ENCODE peak calls at places on chromosomes 16 and 17, in ten cellular contexts. C is AG20443; O is iris pigment epithelial cell; E is H7; H is naive thymus-derived CD8-positive, alpha-beta T cell; U is stimulated activated CD4-positive, alpha-beta T cell treated with anti-CD3 and anti-CD28 coated beads, Interleukin-1b, Interleukin-23, amount 100 ng/mL, for 1 hour; L is substantia nigra; Q is EH; T is AG09319; S is T1000. V is an unnamed sample.

GRCh38 chr16:1990336-1991134 is 765 bp downstream of the SYNGR3 start:
- DNase-seq in O (no peak), C (no peak), H (no peak), Q (no peak), U (no peak), S (no peak), L (no peak), T (no peak), E (peak), V (no peak)

GRCh38 chr17:62643496-62643895 is 16.0 kb downstream of the MRC2 start:
- DNase-seq in Q (peak), O (peak), H (no peak), C (no peak), L (no peak), T (no peak), S (no peak), E (no peak), U (no peak), V (no peak)

GRCh38 chr17:9615486-9615885 is 29.8 kb upstream of the USP43 start:
- DNase-seq in H (no peak), E (no peak), O (no peak), S (no peak), U (no peak), C (no peak), L (no peak), Q (no peak), T (no peak), V (no peak)

GRCh38 chr17:45752246-45752645 is 31.9 kb upstream of the CRHR1 start:
- DNase-seq in C (no peak), H (no peak), Q (no peak), U (no peak), L (no peak), S (no peak), E (no peak), O (no peak), T (no peak), V (no peak)

GRCh38 chr17:77863814-77864161 is 94.7 kb upstream of the TNRC6C start:
- DNase-seq in C (peak), O (no peak), S (no peak), H (no peak), L (no peak), E (no peak), Q (peak), U (no peak), T (no peak), V (no peak)

GRCh38 chr17:78806451-78806850 is 24.4 kb upstream of the CYTH1 start:
- DNase-seq in H (no peak), S (no peak), T (no peak), C (no peak), U (no peak), Q (no peak), O (no peak), L (no peak), E (peak), V (no peak)

GRCh38 chr16:28261916-28262315 is 30.4 kb upstream of the SBK1 start:
- DNase-seq in O (no peak), S (no peak), Q (no peak), C (no peak), U (no peak), L (no peak), H (no peak), T (no peak), E (no peak), V (no peak)

GRCh38 chr16:67667434-67667816 is 811 bp downstream of the C16orf86 start:
- DNase-seq in E (peak), S (no peak), H (no peak), U (no peak), T (no peak), L (no peak), Q (no peak), O (no peak), C (no peak), V (no peak)

GRCh38 chr16:81524382-81524781 is 79.8 kb downstream of the CMIP start:
- DNase-seq in S (no peak), U (no peak), O (no peak), L (no peak), E (no peak), Q (no peak), C (no peak), T (no peak), H (peak), V (no peak)

GRCh38 chr16:85746431-85747227 is 4.3 kb downstream of the C16orf74 start:
- DNase-seq in U (no peak), T (no peak), S (peak), H (no peak), E (peak), C (peak), O (peak), L (no peak), Q (peak), V (no peak)

GRCh38 chr17:48614904-48615211 is 234 bp downstream of the HOXB8 start:
- DNase-seq in H (no peak), S (no peak), C (no peak), Q (no peak), T (no peak), L (no peak), U (no peak), O (no peak), E (no peak), V (no peak)

GRCh38 chr17:71809537-71809936 is 311.3 kb upstream of the SOX9 start:
- DNase-seq in U (no peak), H (no peak), S (no peak), Q (no peak), C (no peak), L (no peak), T (no peak), O (peak), E (no peak), V (no peak)

GRCh38 chr16:2964416-2965223 is 545 bp downstream of the KREMEN2 start:
- DNase-seq in O (no peak), S (peak), Q (peak), U (no peak), L (no peak), T (no peak), C (peak), E (peak), H (peak), V (peak)

GRCh38 chr16:57392694-57393093 is 11.9 kb upstream of the CCL17 start:
- DNase-seq in L (no peak), T (no peak), S (no peak), E (no peak), H (no peak), C (no peak), O (no peak), U (no peak), Q (no peak), V (no peak)

GRCh38 chr17:66115246-66115645 is 76.7 kb downstream of the CEP112 start:
- DNase-seq in T (no peak), H (no peak), O (peak), C (no peak), L (no peak), S (no peak), U (no peak), Q (peak), E (no peak), V (no peak)

GRCh38 chr17:58352843-58353719 is 1.1 kb upstream of the SUPT4H1 start:
- DNase-seq in E (peak), C (peak), U (no peak), T (no peak), O (peak), H (peak), S (no peak), L (no peak), Q (peak), V (no peak)

GRCh38 chr17:7515912-7516610 is 31.9 kb downstream of the POLR2A start:
- DNase-seq in H (no peak), T (no peak), O (no peak), Q (no peak), U (no peak), E (no peak), L (no peak), C (no peak), S (no peak), V (no peak)

GRCh38 chr16:68049448-68049847 is 26.4 kb downstream of the DUS2 start:
- DNase-seq in T (no peak), U (no peak), Q (no peak), C (no peak), H (no peak), E (no peak), O (no peak), S (no peak), L (no peak), V (no peak)

GRCh38 chr17:27915715-27916114 is 22.6 kb upstream of the LYRM9 start:
- DNase-seq in U (no peak), S (no peak), O (no peak), T (no peak), L (no peak), C (no peak), E (peak), H (no peak), Q (no peak), V (no peak)

GRCh38 chr17:40499551-40500189 is 1.8 kb downstream of the TNS4 start:
- DNase-seq in C (peak), O (peak), L (peak), S (no peak), E (peak), T (no peak), Q (peak), U (no peak), H (no peak), V (no peak)

GRCh38 chr17:67712375-67712774 is 5.4 kb upstream of the NOL11 start:
- DNase-seq in U (no peak), L (no peak), T (no peak), O (no peak), H (no peak), S (no peak), Q (no peak), C (no peak), E (no peak), V (no peak)

GRCh38 chr17:65324977-65325376 is 187.8 kb downstream of the RGS9 start:
- DNase-seq in E (no peak), H (no peak), T (peak), Q (no peak), C (peak), S (no peak), L (no peak), O (no peak), U (no peak), V (no peak)

GRCh38 chr17:34865696-34866095 is 95.6 kb downstream of the CCT6B start:
- DNase-seq in C (no peak), S (no peak), L (no peak), H (no peak), E (no peak), O (no peak), T (no peak), U (no peak), Q (no peak), V (no peak)

GRCh38 chr17:19769946-19770652 is 22.0 kb upstream of the ALDH3A1 start:
- DNase-seq in Q (peak), O (peak), S (no peak), H (no peak), T (peak), L (no peak), U (no peak), E (peak), C (peak), V (no peak)

GRCh38 chr17:58088624-58089023 is 5.4 kb downstream of the DYNLL2 start:
- DNase-seq in H (no peak), T (no peak), S (no peak), C (peak), E (no peak), L (no peak), U (no peak), O (no peak), Q (no peak), V (no peak)

GRCh38 chr16:85015481-85016177 is 4.3 kb upstream of the ZDHHC7 start:
- DNase-seq in O (peak), U (no peak), T (no peak), S (no peak), H (no peak), E (no peak), C (no peak), Q (peak), L (no peak), V (no peak)

GRCh38 chr16:705748-706188 is at the start of gene FBXL16:
- DNase-seq in H (no peak), U (no peak), L (peak), E (peak), O (no peak), S (no peak), Q (no peak), C (peak), T (no peak), V (no peak)

GRCh38 chr16:70597135-70597534 is 49.2 kb upstream of the IL34 start:
- DNase-seq in U (no peak), Q (no peak), L (no peak), E (no peak), H (no peak), T (no peak), O (no peak), C (no peak), S (no peak), V (no peak)

GRCh38 chr17:42409467-42410351 is 13.3 kb downstream of the CAVIN1 start:
- DNase-seq in C (peak), E (no peak), Q (peak), O (peak), L (no peak), U (no peak), H (no peak), S (peak), T (peak), V (no peak)

GRCh38 chr16:4690946-4691665 is 2.3 kb upstream of the NUDT16L1 start:
- DNase-seq in Q (no peak), E (no peak), C (no peak), T (no peak), U (no peak), S (no peak), H (no peak), L (no peak), O (no peak), V (no peak)

GRCh38 chr16:71421911-71422310 is 19.9 kb downstream of the TLE7 start:
- DNase-seq in H (no peak), S (no peak), U (no peak), T (no peak), Q (peak), O (peak), L (no peak), C (peak), E (peak), V (no peak)

GRCh38 chr16:17258848-17259713 is 211.7 kb downstream of the XYLT1 start:
- DNase-seq in C (no peak), O (no peak), U (no peak), H (no peak), E (peak), S (no peak), Q (no peak), T (no peak), L (no peak), V (no peak)

GRCh38 chr17:48002920-48003685 is 32.2 kb downstream of the CDK5RAP3 start:
- DNase-seq in U (no peak), E (peak), L (no peak), T (no peak), Q (no peak), C (no peak), H (no peak), S (no peak), O (peak), V (no peak)

GRCh38 chr17:74566132-74566753 is 1.1 kb downstream of the CD300H start:
- DNase-seq in L (no peak), S (no peak), C (peak), U (no peak), O (peak), H (peak), E (peak), T (no peak), Q (no peak), V (peak)

GRCh38 chr16:922051-922450 is 48.7 kb downstream of the LMF1 start:
- DNase-seq in Q (no peak), L (no peak), T (no peak), H (no peak), S (no peak), O (no peak), C (no peak), U (no peak), E (no peak), V (no peak)

GRCh38 chr16:66315210-66315825 is 51.2 kb upstream of the CDH5 start:
- DNase-seq in L (peak), O (peak), T (peak), Q (peak), U (peak), E (peak), H (peak), C (peak), S (peak), V (no peak)

GRCh38 chr17:31722251-31723056 is 136.6 kb downstream of the COPRS start:
- DNase-seq in C (peak), E (no peak), S (no peak), T (no peak), Q (peak), H (no peak), O (peak), L (no peak), U (no peak), V (no peak)

GRCh38 chr17:67194134-67194533 is 50.9 kb downstream of the HELZ start:
- DNase-seq in E (no peak), L (no peak), U (no peak), O (peak), C (peak), Q (peak), T (no peak), S (no peak), H (no peak), V (no peak)

GRCh38 chr17:43170766-43171681 is at the start of gene NBR1:
- DNase-seq in T (peak), L (peak), O (peak), C (peak), U (peak), E (peak), Q (peak), S (peak), H (peak), V (peak)